ENCODE peak calls at places on chromosome 10, in six cellular contexts. I, N, B, P, E and V are unnamed samples. For H3K27me3, the result is how much of the 10 kb centered on the place peaks cover.

GRCh38 chr10:88392222-88392621 is 190.9 kb downstream of the RNLS start:
- DNase-seq in B (no peak), I (peak), N (no peak), E (no peak), P (no peak), V (no peak)

GRCh38 chr10:8577681-8578080 is 523.2 kb downstream of the GATA3 start:
- DNase-seq in N (no peak), E (no peak), I (no peak), P (no peak), B (no peak), V (no peak)

GRCh38 chr10:132521041-132521465 is 16.5 kb upstream of the INPP5A start:
- DNase-seq in I (no peak), B (no peak), N (no peak), E (no peak), P (peak), V (no peak)

GRCh38 chr10:15627617-15628196 is 92.0 kb downstream of the ITGA8 start:
- DNase-seq in B (no peak), N (no peak), I (no peak), P (no peak), E (no peak), V (no peak)

GRCh38 chr10:126598009-126598408 is 72.5 kb downstream of the C10orf90 start:
- DNase-seq in B (peak), I (peak), N (peak), E (no peak), P (peak), V (peak)

GRCh38 chr10:68560916-68561691 is 967 bp downstream of the TET1 start:
- DNase-seq in I (no peak), B (peak), P (no peak), E (no peak), N (no peak), V (peak)

GRCh38 chr10:89873047-89873446 is 171.7 kb downstream of the KIF20B start:
- DNase-seq in B (no peak), P (no peak), E (no peak), N (no peak), I (no peak), V (no peak)

GRCh38 chr10:22816298-22816653 is 101.9 kb upstream of the PIP4K2A start:
- DNase-seq in N (peak), I (no peak), E (no peak), P (no peak), B (no peak), V (peak)

GRCh38 chr10:124063736-124064135 is 29.7 kb downstream of the CHST15 start:
- DNase-seq in I (peak), P (no peak), B (no peak), E (no peak), N (no peak), V (peak)

GRCh38 chr10:17004801-17005380 is 124.7 kb downstream of the CUBN start:
- DNase-seq in N (no peak), B (no peak), E (no peak), I (no peak), P (no peak), V (no peak)

GRCh38 chr10:31320179-31320597 is 1.2 kb downstream of the ZEB1 start:
- DNase-seq in P (peak), I (peak), E (peak), N (no peak), B (peak), V (peak)

GRCh38 chr10:72175166-72175565 is 40.6 kb upstream of the ANAPC16 start:
- DNase-seq in B (no peak), P (no peak), N (no peak), I (no peak), E (no peak), V (no peak)

GRCh38 chr10:129963831-129964501 is at the start of gene EBF3:
- DNase-seq in N (no peak), I (no peak), B (peak), E (peak), P (no peak), V (peak)

GRCh38 chr10:132302421-132302820 is 5.3 kb downstream of the STK32C start:
- DNase-seq in I (no peak), P (peak), N (no peak), B (no peak), E (no peak), V (peak)

GRCh38 chr10:35040761-35041501 is 49.2 kb downstream of the CUL2 start:
- DNase-seq in P (no peak), E (no peak), N (peak), B (peak), I (no peak), V (peak)

GRCh38 chr10:95574649-95575365 is 13.6 kb upstream of the SORBS1 start:
- DNase-seq in E (no peak), B (no peak), P (no peak), I (no peak), N (no peak), V (no peak)

GRCh38 chr10:114872519-114873087 is 51.0 kb downstream of the FHIP2A start:
- DNase-seq in N (no peak), I (no peak), P (no peak), E (no peak), B (no peak), V (no peak)

GRCh38 chr10:120403109-120403508 is 53.9 kb upstream of the PLPP4 start:
- DNase-seq in P (no peak), N (no peak), E (no peak), B (no peak), I (no peak), V (no peak)

GRCh38 chr10:84429926-84430520 is 101.6 kb downstream of the CCSER2 start:
- DNase-seq in N (peak), E (peak), P (peak), I (peak), B (peak), V (no peak)

GRCh38 chr10:99555371-99556224 is 22.9 kb downstream of the NKX2-3 start:
- DNase-seq in E (no peak), P (no peak), N (no peak), I (no peak), B (no peak), V (no peak)

GRCh38 chr10:82796510-82796909 is 921.5 kb downstream of the NRG3 start:
- DNase-seq in P (no peak), B (no peak), N (no peak), I (no peak), E (no peak), V (no peak)

GRCh38 chr10:132329565-132330485 is 2.2 kb upstream of the LRRC27 start:
- DNase-seq in N (no peak), E (no peak), P (no peak), I (peak), B (no peak), V (peak)

GRCh38 chr10:122120008-122120744 is 131.2 kb downstream of the TACC2 start:
- DNase-seq in P (no peak), N (no peak), I (no peak), E (no peak), B (no peak), V (no peak)

GRCh38 chr10:86964061-86964846 is 4.0 kb upstream of the ADIRF start:
- DNase-seq in P (peak), B (no peak), N (no peak), I (no peak), E (no peak), V (peak)

GRCh38 chr10:93481931-93482834 is at the start of gene MYOF:
- DNase-seq in P (no peak), N (peak), B (peak), I (peak), E (peak), V (no peak)

GRCh38 chr10:60444494-60445064 is 54.9 kb upstream of the ANK3 start:
- DNase-seq in N (peak), E (no peak), B (peak), I (no peak), P (no peak), V (no peak)

GRCh38 chr10:69359089-69360025 is 57.4 kb downstream of the TACR2 start:
- DNase-seq in N (no peak), B (no peak), I (no peak), P (no peak), E (no peak), V (peak)

GRCh38 chr10:132449051-132449825 is 52.2 kb downstream of the PWWP2B start:
- DNase-seq in E (peak), P (no peak), N (no peak), I (no peak), B (no peak), V (no peak)

GRCh38 chr10:31644931-31645633 is 283.5 kb downstream of the ARHGAP12 start:
- DNase-seq in I (no peak), E (no peak), N (no peak), B (no peak), P (no peak), V (peak)

GRCh38 chr10:43122096-43122495 is 16.1 kb upstream of the CSGALNACT2 start:
- DNase-seq in P (no peak), B (no peak), I (no peak), E (no peak), N (no peak), V (peak)

GRCh38 chr10:43121444-43121843 is 16.8 kb upstream of the CSGALNACT2 start:
- DNase-seq in I (no peak), P (no peak), N (no peak), B (no peak), E (no peak), V (peak)

GRCh38 chr10:43120116-43120947 is 17.9 kb upstream of the CSGALNACT2 start:
- DNase-seq in E (no peak), I (no peak), P (no peak), N (no peak), B (no peak), V (peak)

GRCh38 chr10:43119416-43120115 is 18.7 kb upstream of the CSGALNACT2 start:
- DNase-seq in B (no peak), N (no peak), E (no peak), I (no peak), P (peak), V (peak)

DNA sequence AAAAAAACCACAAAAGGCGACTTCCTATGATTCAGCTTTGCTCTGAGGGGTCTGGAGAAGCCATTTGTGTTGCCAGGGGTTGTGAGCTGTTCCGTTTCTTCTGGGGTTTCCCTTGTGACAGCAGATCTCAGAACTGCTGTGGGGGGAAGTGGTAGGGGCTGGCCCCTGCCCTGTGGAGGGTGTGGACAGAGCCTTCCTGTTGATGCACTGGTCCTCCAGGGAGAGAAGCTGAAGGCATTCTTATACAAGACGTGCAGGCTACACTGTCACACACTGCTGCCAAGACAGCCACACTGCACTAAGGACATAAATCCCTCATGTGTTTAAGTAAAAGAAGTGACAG is 17.3 kb upstream of the CSGALNACT2 start:
- DNase-seq in E (no peak), B (no peak), I (peak), N (no peak), P (no peak), V (peak)
- H3K4me3 ChIP-seq in E (no peak), B (no peak), I (no peak), N (no peak), P (no peak), V (no peak)

GRCh38 chr10:103566536-103566935 is 73.0 kb downstream of the NEURL1 start:
- DNase-seq in N (no peak), E (no peak), P (no peak), B (no peak), I (no peak), V (no peak)

GRCh38 chr10:103569877-103570276 is 76.4 kb downstream of the NEURL1 start:
- DNase-seq in E (no peak), P (no peak), B (no peak), I (no peak), N (no peak), V (no peak)

GRCh38 chr10:103571656-103571975 is 78.1 kb downstream of the NEURL1 start:
- DNase-seq in B (no peak), N (no peak), I (no peak), P (no peak), E (no peak), V (no peak)

GRCh38 chr10:103570844-103571655 is 77.5 kb downstream of the NEURL1 start:
- DNase-seq in I (no peak), B (no peak), N (no peak), E (no peak), P (no peak), V (no peak)

GRCh38 chr10:103568505-103568904 is 75.0 kb downstream of the NEURL1 start:
- DNase-seq in N (no peak), E (no peak), I (no peak), P (no peak), B (no peak), V (no peak)
- H3K27me3 ChIP-seq in N (under half), E (under half), I (under half), P (under half), B (under half), V (under half)

GRCh38 chr10:79148452-79149344 is 79.9 kb downstream of the ZMIZ1 start:
- DNase-seq in B (peak), E (peak), P (peak), N (no peak), I (no peak), V (no peak)
- H3K4me3 ChIP-seq in B (no peak), E (no peak), P (no peak), N (peak), I (no peak), V (no peak)

GRCh38 chr10:25178411-25178810 is 3.6 kb downstream of the GPR158 start:
- DNase-seq in E (no peak), I (no peak), B (no peak), N (no peak), P (no peak), V (no peak)

GRCh38 chr10:25176421-25176968 is 1.7 kb downstream of the GPR158 start:
- DNase-seq in E (no peak), N (no peak), I (no peak), P (peak), B (peak), V (no peak)

GRCh38 chr10:25175527-25176420 is 973 bp downstream of the GPR158 start:
- DNase-seq in P (peak), N (no peak), I (no peak), B (peak), E (no peak), V (peak)

GRCh38 chr10:25177093-25177753 is 2.4 kb downstream of the GPR158 start:
- DNase-seq in P (no peak), E (no peak), B (no peak), I (no peak), N (no peak), V (no peak)

GRCh38 chr10:25177754-25178135 is 2.9 kb downstream of the GPR158 start:
- DNase-seq in P (no peak), N (no peak), E (no peak), I (no peak), B (no peak), V (no peak)
- H3K27me3 ChIP-seq in P (under half), N (under half), E (under half), I (under half), B (half or more), V (under half)

DNA sequence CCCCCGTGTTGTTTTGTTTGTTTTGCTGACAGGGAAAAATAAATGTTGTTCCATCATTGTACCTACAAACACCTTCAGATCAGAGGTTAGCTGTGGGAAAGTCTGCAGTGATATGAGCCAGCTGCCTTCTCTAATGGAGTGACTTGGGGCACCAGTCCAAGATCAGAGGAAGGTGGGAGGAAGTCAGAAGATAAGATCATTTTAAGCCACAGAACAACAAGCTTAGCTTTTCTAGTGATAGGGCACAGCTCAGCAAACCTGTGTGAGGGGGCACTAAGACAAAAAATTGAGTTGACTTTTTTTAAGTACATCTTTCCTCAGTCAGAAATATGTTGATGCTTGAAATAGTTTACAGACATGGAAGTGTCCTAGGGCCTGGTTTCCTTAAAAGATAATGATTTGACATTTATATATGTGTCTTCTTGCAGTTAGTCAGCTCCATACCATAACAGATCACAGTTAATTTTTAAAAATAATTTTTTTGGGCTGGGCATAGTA is 240.3 kb upstream of the KAT6B start:
- DNase-seq in B (no peak), I (peak), E (no peak), P (no peak), N (no peak), V (no peak)
- H3K4me3 ChIP-seq in B (no peak), I (peak), E (no peak), P (peak), N (no peak), V (no peak)

DNA sequence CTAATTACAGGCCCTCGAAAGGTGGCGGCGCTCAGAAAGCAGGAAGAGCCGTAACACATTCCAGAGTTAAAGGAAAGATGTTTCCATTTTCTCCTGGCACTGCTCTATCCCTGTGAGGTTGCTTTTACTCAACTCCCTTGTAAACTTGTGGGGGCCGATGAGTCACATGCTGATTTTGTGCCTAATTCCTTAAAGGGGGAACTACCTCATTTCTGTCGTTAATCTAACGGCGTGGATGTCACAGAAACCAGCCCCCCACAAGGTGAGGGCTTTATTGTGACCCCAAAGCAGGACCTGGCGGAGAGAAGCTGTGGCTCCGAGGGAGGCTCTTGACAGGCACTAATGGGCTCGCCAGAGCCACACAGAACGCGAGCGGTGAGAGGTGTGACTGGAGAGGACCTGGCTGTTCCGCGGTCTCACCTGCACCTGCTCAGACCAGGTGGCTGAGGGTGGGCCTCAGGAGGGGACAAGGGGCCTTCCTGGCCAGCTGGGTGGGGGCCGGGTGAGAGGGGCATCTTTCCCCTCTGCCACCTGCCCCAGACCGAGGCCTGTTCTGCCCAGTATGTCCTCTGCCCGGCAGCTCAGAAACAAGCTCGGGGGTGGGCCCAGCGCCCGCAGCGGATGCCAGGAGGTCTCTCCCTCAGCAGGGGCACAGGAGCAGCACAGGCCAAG is 50.9 kb downstream of the CALML3 start:
- DNase-seq in P (no peak), N (no peak), E (no peak), B (no peak), I (no peak), V (peak)
- H3K27me3 ChIP-seq in P (under half), N (under half), E (under half), B (under half), I (under half), V (under half)